ENCODE peak calls at places on chromosomes 7 and 10, in five cellular contexts. L is endothelial cell, V is foreskin fibroblast, J is dorsolateral prefrontal cortex, D is pons. C is an unnamed sample.

GRCh38 chr7:40015790-40016296 is 65.8 kb downstream of the CDK13 start:
- DNase-seq in V (peak), J (peak), L (no peak), D (peak), C (no peak)

GRCh38 chr7:155985518-155986427 is 173.5 kb upstream of the SHH start:
- DNase-seq in L (no peak), V (no peak), J (no peak), D (no peak), C (no peak)

GRCh38 chr10:52071814-52072213 is 242.3 kb upstream of the DKK1 start:
- DNase-seq in V (no peak), L (no peak), J (no peak), D (no peak), C (no peak)

GRCh38 chr7:139741239-139741638 is 36.6 kb downstream of the HIPK2 start:
- DNase-seq in L (no peak), V (no peak), J (no peak), D (no peak), C (no peak)

GRCh38 chr10:30510184-30510931 is 76.4 kb downstream of the MAP3K8 start:
- DNase-seq in D (no peak), V (peak), L (no peak), J (no peak), C (no peak)

GRCh38 chr10:70380350-70381135 is 1.9 kb downstream of the LRRC20 start:
- DNase-seq in L (no peak), V (no peak), D (no peak), J (peak), C (no peak)

GRCh38 chr10:31059323-31059722 is 27.7 kb upstream of the ZNF438 start:
- DNase-seq in V (no peak), J (no peak), L (no peak), D (no peak), C (no peak)

GRCh38 chr10:6558272-6558671 is 21.8 kb downstream of the PRKCQ start:
- DNase-seq in L (no peak), D (no peak), J (no peak), V (no peak), C (no peak)

GRCh38 chr10:131833446-131834080 is 67.2 kb upstream of the PPP2R2D start:
- DNase-seq in L (no peak), V (no peak), J (no peak), D (no peak), C (no peak)